ENCODE peak calls at places on chromosomes 1 and 21, in four cellular contexts. M is coronary artery; Q is CD8-positive, alpha-beta memory T cell; E is germinal center. G is an unnamed sample.

GRCh38 chr1:34590211-34590623 is 164.6 kb upstream of the GJB5 start:
- DNase-seq in M (no peak), Q (no peak), E (no peak), G (peak)

GRCh38 chr1:22318279-22318983 is 133.2 kb upstream of the ZBTB40 start:
- DNase-seq in M (no peak), Q (no peak), E (no peak), G (peak)

GRCh38 chr1:212104586-212105282 is 69.2 kb downstream of the DTL start:
- DNase-seq in M (no peak), Q (no peak), E (no peak), G (no peak)

GRCh38 chr1:111205724-111206070 is 5.3 kb upstream of the DENND2D start:
- DNase-seq in M (no peak), Q (no peak), E (no peak), G (no peak)

GRCh38 chr1:203992440-203992839 is 80.5 kb upstream of the SOX13 start:
- DNase-seq in M (no peak), Q (no peak), E (no peak), G (no peak)

GRCh38 chr1:59878370-59878769 is 48.2 kb downstream of the CYP2J2 start:
- DNase-seq in M (no peak), Q (no peak), E (no peak), G (no peak)

GRCh38 chr1:6041432-6042062 is 4.1 kb upstream of the KCNAB2 start:
- DNase-seq in M (no peak), Q (peak), E (no peak), G (no peak)

GRCh38 chr21:40871099-40871498 is 24.1 kb upstream of the DSCAM start:
- DNase-seq in M (no peak), Q (no peak), E (no peak), G (no peak)

GRCh38 chr1:85361106-85361505 is 84.7 kb upstream of the BCL10 start:
- DNase-seq in M (no peak), Q (no peak), E (no peak), G (no peak)

GRCh38 chr1:227333423-227333822 is 15.1 kb upstream of the CDC42BPA start:
- DNase-seq in M (no peak), Q (no peak), E (no peak), G (no peak)

GRCh38 chr1:36091141-36091540 is 2.4 kb downstream of the ADPRS start:
- DNase-seq in M (no peak), Q (no peak), E (no peak), G (no peak)

GRCh38 chr1:205356424-205357151 is at the start of gene KLHDC8A:
- DNase-seq in M (no peak), Q (no peak), E (no peak), G (no peak)

GRCh38 chr1:246214708-246215504 is 292.2 kb downstream of the SMYD3 start:
- DNase-seq in M (no peak), Q (no peak), E (peak), G (no peak)

GRCh38 chr21:41009398-41010177 is 158.4 kb upstream of the BACE2 start:
- DNase-seq in M (no peak), Q (no peak), E (no peak), G (no peak)

GRCh38 chr21:43196789-43197188 is 28.0 kb downstream of the CRYAA start:
- DNase-seq in M (peak), Q (no peak), E (no peak), G (peak)

GRCh38 chr1:175162955-175163354 is 29.6 kb downstream of the KIAA0040 start:
- DNase-seq in M (no peak), Q (no peak), E (no peak), G (no peak)

GRCh38 chr1:172287207-172287606 is 133.3 kb upstream of the C1orf105 start:
- DNase-seq in M (no peak), Q (no peak), E (no peak), G (no peak)

GRCh38 chr1:3593334-3593733 is 18.0 kb downstream of the MEGF6 start:
- DNase-seq in M (no peak), Q (no peak), E (no peak), G (no peak)